ENCODE peak calls at places on chromosomes 4 and X, in four cellular contexts. X is AG04449, A is mesothelial cell of epicardium, Y is fibroblast of pulmonary artery. U is an unnamed sample.

GRCh38 chr4:8664976-8665375 is 72.4 kb downstream of the CPZ start:
- DNase-seq in X (no peak), A (no peak), Y (no peak), U (no peak)

GRCh38 chr4:155676430-155676825 is 9.8 kb downstream of the GUCY1A1 start:
- DNase-seq in X (no peak), A (no peak), Y (no peak), U (no peak)

GRCh38 chrX:8783100-8784098 is 17.8 kb downstream of the FAM9A start:
- DNase-seq in X (no peak), A (no peak), Y (peak; percentile 26), U (no peak)

GRCh38 chr4:56048621-56049427 is 100.1 kb downstream of the CEP135 start:
- DNase-seq in X (no peak), A (peak; percentile 75), Y (peak; percentile 69), U (no peak)

GRCh38 chr4:10289534-10289899 is 167.7 kb downstream of the ZNF518B start:
- DNase-seq in X (no peak), A (no peak), Y (no peak), U (no peak)

GRCh38 chrX:116378961-116379360 is 57.4 kb upstream of the SLC6A14 start:
- DNase-seq in X (no peak), A (no peak), Y (no peak), U (no peak)

GRCh38 chr4:130722370-130722769 is 1626.4 kb downstream of the C4orf33 start:
- DNase-seq in X (no peak), A (no peak), Y (no peak), U (no peak)

GRCh38 chr4:156547891-156548290 is 423.7 kb downstream of the PDGFC start:
- DNase-seq in X (no peak), A (no peak), Y (peak; percentile 11), U (no peak)

GRCh38 chr4:76214269-76214628 is 625 bp upstream of the SCARB2 start:
- DNase-seq in X (no peak), A (no peak), Y (no peak), U (no peak)

GRCh38 chr4:173448103-173448502 is 49.2 kb upstream of the SCRG1 start:
- DNase-seq in X (no peak), A (no peak), Y (peak; percentile 33), U (no peak)

GRCh38 chrX:119236599-119237525 is 777 bp downstream of the PGRMC1 start:
- DNase-seq in X (peak; percentile 12), A (peak; percentile 45), Y (peak; percentile 50), U (no peak)

GRCh38 chrX:40166582-40166981 is 68.8 kb upstream of the BCOR start:
- DNase-seq in X (no peak), A (no peak), Y (no peak), U (peak; percentile 59)

GRCh38 chr4:103410401-103410800 is 212.3 kb upstream of the CENPE start:
- DNase-seq in X (no peak), A (no peak), Y (peak; percentile 24), U (no peak)

GRCh38 chrX:41334866-41335589 is 1.1 kb downstream of the DDX3X start:
- DNase-seq in X (no peak), A (no peak), Y (peak; percentile 64), U (no peak)

GRCh38 chr4:79864470-79865190 is 208.4 kb downstream of the ANTXR2 start:
- DNase-seq in X (no peak), A (no peak), Y (no peak), U (no peak)

GRCh38 chr4:88981993-88982392 is 75.0 kb downstream of the FAM13A start:
- DNase-seq in X (no peak), A (no peak), Y (no peak), U (no peak)

GRCh38 chr4:16721618-16722291 is 176.7 kb downstream of the LDB2 start:
- DNase-seq in X (no peak), A (no peak), Y (peak; percentile 82), U (no peak)

GRCh38 chr4:53913098-53913497 is 151.3 kb downstream of the CHIC2 start:
- DNase-seq in X (no peak), A (no peak), Y (no peak), U (no peak)

GRCh38 chr4:96685691-96686090 is 845.8 kb downstream of the PDHA2 start:
- DNase-seq in X (no peak), A (no peak), Y (no peak), U (no peak)

GRCh38 chr4:180449395-180449956 is 1793.7 kb upstream of the TENM3 start:
- DNase-seq in X (no peak), A (peak; percentile 51), Y (peak; percentile 27), U (peak; percentile 26)

GRCh38 chr4:86810867-86811266 is 38.3 kb downstream of the SLC10A6 start:
- DNase-seq in X (no peak), A (no peak), Y (no peak), U (no peak)

GRCh38 chr4:152962160-152962559 is 26.0 kb downstream of the FHDC1 start:
- DNase-seq in X (no peak), A (no peak), Y (no peak), U (no peak)

GRCh38 chr4:76554630-76555029 is 119.6 kb downstream of the SHROOM3 start:
- DNase-seq in X (no peak), A (no peak), Y (no peak), U (no peak)

GRCh38 chrX:4277122-4277521 is 563.7 kb upstream of the PRKX start:
- DNase-seq in X (no peak), A (no peak), Y (no peak), U (no peak)
- TF ChIP-seq CTCF in X (no peak), A (no peak), Y (no peak), U (no peak)

DNA sequence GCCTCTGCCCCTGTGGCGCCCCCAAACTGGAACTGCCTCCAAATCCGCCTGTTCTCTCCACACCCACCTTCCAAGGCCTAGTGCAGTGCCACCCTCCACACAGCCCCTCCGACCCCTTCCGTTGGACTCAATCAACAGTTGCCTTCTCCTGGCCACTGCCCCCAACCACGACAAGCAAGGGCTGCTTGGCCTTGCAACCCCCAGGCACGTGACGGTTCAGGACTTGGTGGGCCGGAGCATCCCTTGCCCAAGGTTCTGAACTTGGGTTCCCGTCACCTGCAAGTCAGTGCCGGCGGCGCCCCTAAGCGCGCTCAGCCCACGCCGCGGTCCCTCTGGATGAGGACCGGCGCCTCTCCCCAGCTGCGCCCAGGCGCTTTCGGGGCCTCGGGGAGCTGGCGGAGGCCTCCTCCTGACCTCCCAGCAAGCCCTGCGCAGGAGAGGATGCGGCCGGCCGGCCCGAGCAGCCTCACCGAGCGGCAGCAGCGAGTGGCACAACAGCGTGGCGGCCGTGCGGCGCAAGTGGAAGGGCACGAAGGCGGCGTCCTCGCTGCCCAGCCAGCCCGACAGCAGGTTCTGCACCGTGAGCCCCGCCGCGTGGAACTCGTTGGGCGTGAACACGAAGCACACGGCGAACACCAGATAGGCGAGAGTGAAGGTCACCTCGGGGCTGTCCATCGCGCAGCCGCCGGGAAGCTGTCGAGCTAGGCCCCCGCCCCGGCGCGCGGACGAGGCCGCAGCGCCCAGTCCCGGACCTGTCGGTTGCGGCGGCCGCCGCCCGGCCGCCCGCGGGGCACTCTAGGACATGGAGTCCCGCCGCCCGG is 750 bp downstream of the TMEM129 start:
- DNase-seq in X (no peak), A (peak; percentile 69), Y (peak; percentile 31), U (no peak)
- TF ChIP-seq CTCF in X (no peak), A (no peak), Y (no peak), U (no peak)

DNA sequence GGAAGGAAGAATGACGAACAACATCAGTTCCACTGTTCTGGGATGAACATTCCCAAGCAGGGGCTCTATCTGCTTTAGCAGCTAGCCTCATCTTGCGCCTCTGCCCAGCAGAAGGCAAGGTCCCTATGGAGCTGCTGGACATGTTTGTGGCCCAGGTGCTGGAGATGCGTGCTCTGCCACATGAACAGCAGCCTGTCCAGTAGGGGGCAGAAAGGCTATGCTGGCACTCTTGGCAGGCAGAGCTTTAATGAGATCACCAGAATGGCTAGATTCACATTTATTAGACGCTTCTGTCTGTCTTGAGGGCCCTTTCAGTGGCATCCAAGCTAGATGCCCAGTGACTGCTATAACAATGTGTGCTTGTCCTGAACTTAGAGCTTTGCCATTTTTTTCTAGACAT is 1826.0 kb downstream of the STIM2 start:
- DNase-seq in X (no peak), A (no peak), Y (peak; percentile 33), U (no peak)
- TF ChIP-seq CTCF in X (no peak), A (no peak), Y (peak; percentile 54), U (peak; percentile 71)

DNA sequence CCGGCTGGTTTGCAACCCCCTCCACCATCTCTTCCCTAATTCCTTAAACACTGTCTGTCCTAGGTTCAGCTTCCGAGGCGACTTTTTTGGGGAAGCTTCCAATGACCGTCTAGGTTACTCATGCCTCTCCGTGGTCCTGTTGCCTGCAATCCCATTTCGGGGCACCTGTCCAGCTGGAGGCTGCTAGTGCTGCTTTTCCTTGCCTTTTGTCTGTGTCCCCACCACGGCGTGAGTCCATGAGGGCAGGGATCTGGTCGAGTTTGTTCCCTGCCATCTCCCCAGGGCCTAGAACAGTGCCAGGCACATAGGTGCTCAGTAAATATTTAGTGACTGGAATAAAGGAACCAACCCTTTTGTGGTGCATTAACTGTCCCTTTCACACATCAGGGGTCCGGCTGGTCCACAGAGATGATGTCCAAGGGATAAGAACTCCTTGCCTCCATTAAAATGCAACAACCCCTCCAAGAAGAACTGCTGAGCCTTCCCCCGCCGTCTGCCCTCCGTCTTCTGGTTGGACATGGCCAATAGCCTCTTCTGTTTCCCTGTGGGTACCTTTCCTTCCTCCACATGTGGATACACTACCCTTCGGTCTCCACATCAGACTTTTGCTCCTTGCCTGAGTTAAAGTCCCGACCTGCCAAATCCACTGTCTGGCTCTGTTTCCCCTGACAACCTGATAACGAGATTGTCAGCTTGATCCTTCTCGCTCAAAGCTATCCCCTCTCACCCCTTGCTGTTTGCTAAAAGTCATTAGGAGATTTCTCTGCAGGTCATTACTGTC is 5.6 kb upstream of the SORCS2 start:
- DNase-seq in X (no peak), A (no peak), Y (no peak), U (no peak)
- TF ChIP-seq CTCF in X (no peak), A (no peak), Y (no peak), U (no peak)

DNA sequence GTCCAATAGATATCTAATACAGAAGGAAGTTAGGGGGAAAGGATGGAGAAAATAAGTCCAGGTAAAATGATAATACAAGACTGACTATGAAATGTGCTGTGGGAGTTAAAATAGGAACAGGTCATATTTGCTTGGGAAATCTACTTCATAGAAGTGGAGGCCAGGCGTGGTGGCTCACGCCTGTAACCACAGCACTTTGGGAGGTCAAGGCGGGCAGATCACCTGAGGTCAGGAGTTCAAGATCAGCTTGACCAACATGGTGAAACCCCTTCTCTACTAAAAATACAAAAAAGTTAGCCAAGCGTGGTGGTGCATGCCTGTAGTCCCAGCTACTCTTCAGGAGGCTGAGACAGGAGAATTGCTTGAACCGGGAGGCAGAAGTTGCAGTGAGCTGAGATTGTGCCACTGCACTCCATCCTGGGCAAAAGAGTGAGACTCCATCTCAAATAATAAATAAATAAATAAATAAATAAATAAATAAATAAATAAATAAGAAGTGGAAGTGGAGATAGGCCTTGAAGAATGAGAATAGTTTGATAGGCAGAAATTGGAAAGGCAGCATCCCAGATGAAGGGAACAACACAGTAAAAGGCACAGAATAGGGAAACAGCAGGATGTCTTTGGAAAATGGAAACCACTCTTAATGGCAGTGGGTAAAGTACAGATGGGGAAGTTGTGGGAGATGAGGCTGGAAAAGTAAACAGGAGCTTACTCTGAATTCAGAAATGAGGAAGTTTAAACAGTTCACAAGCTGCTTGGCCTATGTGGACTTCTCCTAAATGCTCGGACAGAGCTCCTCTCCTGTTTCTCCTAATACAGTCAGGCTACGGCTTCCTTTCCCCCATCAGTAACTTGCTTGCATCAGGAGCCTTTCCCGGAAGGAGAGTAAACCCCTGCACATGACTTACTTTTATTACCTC is 15.1 kb upstream of the GK start:
- DNase-seq in X (no peak), A (no peak), Y (no peak), U (no peak)
- TF ChIP-seq CTCF in X (no peak), A (no peak), Y (no peak), U (no peak)

DNA sequence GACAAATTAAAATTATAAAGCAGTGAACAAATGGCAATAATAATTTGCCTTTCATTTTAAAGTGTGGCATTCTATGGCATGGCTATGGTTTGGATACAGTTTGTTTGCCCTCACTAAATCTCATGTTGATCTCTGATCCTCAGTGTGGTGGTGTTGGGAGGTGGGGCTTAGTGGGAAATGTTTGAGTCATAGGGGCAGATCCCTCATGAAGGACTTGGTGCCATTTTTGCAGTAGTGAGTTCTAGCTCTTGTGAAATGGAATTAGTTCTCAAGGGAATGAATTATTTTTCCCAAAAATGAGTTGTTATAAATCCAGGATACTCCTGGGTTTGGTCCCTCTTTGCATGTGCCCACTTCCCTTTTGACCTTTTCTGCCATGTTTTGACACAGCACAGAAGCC is 181.4 kb downstream of the AMELX start:
- DNase-seq in X (no peak), A (no peak), Y (no peak), U (no peak)
- TF ChIP-seq CTCF in X (no peak), A (no peak), Y (no peak), U (no peak)

U was measured in D721Med.